ENCODE peak calls at places on chromosome 3, in five cellular contexts. P, I, N, H and Q are unnamed samples.

GRCh38 chr3:135905058-135905724 is 60.3 kb upstream of the PPP2R3A start:
- DNase-seq in P (no peak), I (no peak), N (no peak), H (peak; percentile 57), Q (no peak)

GRCh38 chr3:45551214-45552010 is 43.1 kb upstream of the LIMD1 start:
- DNase-seq in P (peak; percentile 78), I (peak; percentile 83), N (no peak), H (peak; percentile 100), Q (peak; percentile 71)

GRCh38 chr3:71579301-71579933 is 4.1 kb downstream of the FOXP1 start:
- DNase-seq in P (no peak), I (no peak), N (no peak), H (no peak), Q (no peak)

GRCh38 chr3:12175137-12175593 is 16.5 kb upstream of the TIMP4 start:
- DNase-seq in P (no peak), I (no peak), N (no peak), H (peak; percentile 65), Q (no peak)

GRCh38 chr3:57556459-57557087 is 499 bp downstream of the PDE12 start:
- DNase-seq in P (no peak), I (no peak), N (no peak), H (peak; percentile 24), Q (no peak)

GRCh38 chr3:138032567-138032966 is 22.6 kb downstream of the CLDN18 start:
- DNase-seq in P (no peak), I (no peak), N (no peak), H (no peak), Q (no peak)

GRCh38 chr3:62529230-62529629 is 155.9 kb upstream of the FEZF2 start:
- DNase-seq in P (peak; percentile 56), I (no peak), N (no peak), H (peak; percentile 30), Q (no peak)

GRCh38 chr3:128787256-128788253 is 61.6 kb downstream of the RAB7A start:
- DNase-seq in P (no peak), I (no peak), N (no peak), H (peak; percentile 83), Q (no peak)

GRCh38 chr3:151750678-151751077 is 17.0 kb downstream of the AADACL2 start:
- DNase-seq in P (no peak), I (no peak), N (no peak), H (no peak), Q (no peak)

GRCh38 chr3:134279466-134279865 is 28.8 kb upstream of the RYK start:
- DNase-seq in P (no peak), I (no peak), N (no peak), H (no peak), Q (no peak)

GRCh38 chr3:12465826-12466225 is 18.5 kb upstream of the TSEN2 start:
- DNase-seq in P (no peak), I (no peak), N (no peak), H (no peak), Q (no peak)

GRCh38 chr3:194587438-194587931 is 45.7 kb downstream of the TMEM44 start:
- DNase-seq in P (peak; percentile 68), I (no peak), N (no peak), H (peak; percentile 86), Q (no peak)

GRCh38 chr3:127052121-127052561 is 69.2 kb downstream of the PLXNA1 start:
- DNase-seq in P (peak; percentile 77), I (peak; percentile 49), N (no peak), H (peak; percentile 17), Q (no peak)

GRCh38 chr3:195071916-195072820 is 198.8 kb downstream of the XXYLT1 start:
- DNase-seq in P (no peak), I (no peak), N (no peak), H (no peak), Q (no peak)

GRCh38 chr3:71532639-71533395 is 50.7 kb downstream of the FOXP1 start:
- DNase-seq in P (no peak), I (no peak), N (no peak), H (no peak), Q (no peak)

GRCh38 chr3:152461460-152461859 is 192.7 kb downstream of the MBNL1 start:
- DNase-seq in P (no peak), I (no peak), N (no peak), H (no peak), Q (no peak)

GRCh38 chr3:114496021-114496434 is 202.2 kb downstream of the TIGIT start:
- DNase-seq in P (peak; percentile 55), I (no peak), N (no peak), H (peak; percentile 75), Q (no peak)

GRCh38 chr3:179558742-179559364 is 3.9 kb upstream of the ACTL6A start:
- DNase-seq in P (peak; percentile 83), I (peak; percentile 50), N (no peak), H (peak; percentile 77), Q (no peak)

GRCh38 chr3:179563298-179563934 is 690 bp downstream of the ACTL6A start:
- DNase-seq in P (peak; percentile 85), I (peak; percentile 51), N (peak; percentile 81), H (peak; percentile 72), Q (no peak)

GRCh38 chr3:179560791-179561190 is 1.9 kb upstream of the ACTL6A start:
- DNase-seq in P (no peak), I (no peak), N (no peak), H (no peak), Q (no peak)

GRCh38 chr3:179565496-179565895 is 2.8 kb downstream of the ACTL6A start:
- DNase-seq in P (no peak), I (no peak), N (no peak), H (no peak), Q (no peak)

DNA sequence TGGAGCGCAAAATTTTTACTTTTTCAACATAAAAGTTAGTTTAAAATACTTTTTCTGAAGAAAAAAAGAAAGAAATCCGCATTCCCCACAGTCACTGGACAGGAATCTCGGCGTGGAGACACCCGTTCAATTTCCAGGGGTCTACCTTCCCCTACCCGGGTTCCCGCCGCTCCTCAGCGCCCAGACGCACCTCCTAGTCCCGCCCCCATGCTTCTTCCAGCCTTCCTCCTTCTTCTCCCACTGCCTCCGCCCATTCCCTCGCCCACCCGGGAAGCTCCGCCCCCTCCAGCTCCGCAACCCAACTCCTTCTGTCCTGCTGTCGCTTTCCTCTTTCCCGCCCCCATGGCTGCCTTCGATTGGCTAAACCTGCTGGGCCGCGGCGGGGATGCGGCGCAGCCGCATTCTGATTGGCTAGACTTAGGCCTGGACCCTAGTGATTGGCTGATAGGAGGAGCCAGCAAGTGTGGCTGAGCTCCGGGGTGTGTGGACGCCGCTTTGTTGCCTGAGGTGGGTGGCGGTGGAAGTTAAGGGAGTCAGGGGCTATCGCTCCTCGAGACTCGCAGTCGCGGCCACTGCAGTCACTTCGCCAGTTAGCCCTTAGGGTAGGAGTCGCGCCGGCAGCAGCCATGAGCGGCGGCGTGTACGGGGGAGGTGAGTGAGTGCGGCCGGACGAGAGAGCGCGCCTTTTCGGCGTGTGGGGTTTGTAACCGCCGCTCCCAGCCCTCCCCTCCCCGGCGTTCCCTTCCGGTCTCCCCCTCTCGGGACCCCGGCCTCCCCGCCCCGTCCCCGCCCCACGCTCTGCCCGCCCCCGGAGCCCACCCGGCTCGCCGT is at the start of gene ACTL6A:
- DNase-seq in P (peak; percentile 100), I (peak; percentile 100), N (peak; percentile 100), H (peak; percentile 99), Q (peak; percentile 95)
- TF ChIP-seq CTCF in P (no peak), I (no peak), N (no peak), H (no peak), Q (no peak)

GRCh38 chr3:52986938-52987337 is 58.9 kb downstream of the SFMBT1 start:
- DNase-seq in P (no peak), I (no peak), N (no peak), H (peak; percentile 61), Q (no peak)
- TF ChIP-seq CTCF in P (no peak), I (no peak), N (peak; percentile 31), H (peak; percentile 40), Q (no peak)

DNA sequence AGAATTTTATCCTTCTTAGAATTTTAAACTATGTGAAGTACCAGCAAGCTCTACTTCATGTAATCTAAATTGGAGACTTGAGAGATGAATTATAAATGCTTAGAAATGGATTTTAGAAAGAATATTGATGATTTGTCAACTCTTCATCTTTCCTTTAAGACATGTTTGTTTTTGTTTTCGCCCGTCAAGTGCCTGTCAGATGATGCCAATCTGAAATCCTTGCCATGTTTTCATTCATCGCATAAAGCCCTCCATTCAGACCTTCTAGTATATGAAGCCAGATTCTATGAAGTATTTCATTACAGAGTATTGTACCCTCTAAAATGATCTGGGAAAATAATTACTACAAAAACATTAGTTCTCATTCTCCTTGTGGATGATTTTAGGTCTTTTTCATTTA is 223.2 kb upstream of the SOX2 start:
- DNase-seq in P (no peak), I (no peak), N (no peak), H (no peak), Q (no peak)
- TF ChIP-seq CTCF in P (no peak), I (no peak), N (no peak), H (no peak), Q (no peak)

GRCh38 chr3:14814473-14814872 is 4.3 kb upstream of the FGD5 start:
- DNase-seq in P (no peak), I (peak; percentile 36), N (no peak), H (no peak), Q (no peak)
- TF ChIP-seq CTCF in P (no peak), I (no peak), N (no peak), H (no peak), Q (no peak)

GRCh38 chr3:8938021-8938420 is 25.3 kb downstream of the RAD18 start:
- DNase-seq in P (no peak), I (no peak), N (no peak), H (peak; percentile 47), Q (no peak)
- TF ChIP-seq CTCF in P (peak; percentile 30), I (no peak), N (peak; percentile 28), H (peak; percentile 52), Q (no peak)

DNA sequence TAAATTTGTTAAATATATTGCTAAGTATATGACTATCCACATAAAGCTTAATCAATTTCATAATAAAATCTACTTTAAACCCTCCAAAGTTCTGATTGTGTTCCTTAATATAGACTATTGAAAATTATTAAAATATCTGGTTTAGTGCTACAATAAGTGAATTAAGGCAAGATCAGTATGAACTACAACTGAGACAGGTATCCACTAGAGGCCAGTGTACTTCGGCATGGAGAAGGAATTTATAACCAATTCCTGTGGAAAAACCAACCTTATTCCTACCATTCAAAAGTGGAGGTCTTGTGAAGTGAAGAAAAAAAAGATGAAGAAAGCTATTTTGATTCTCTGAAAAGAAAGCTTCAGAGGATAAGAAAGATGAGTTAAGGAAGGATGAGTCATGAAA is 237.7 kb downstream of the SUCLG2 start:
- DNase-seq in P (no peak), I (no peak), N (no peak), H (peak; percentile 10), Q (no peak)
- TF ChIP-seq CTCF in P (peak; percentile 21), I (no peak), N (no peak), H (peak; percentile 8), Q (no peak)